ENCODE peak calls at places on chromosomes 12 and 14, in four cellular contexts. N is iris pigment epithelial cell, K is gastrocnemius medialis, I is smooth muscle cell of the brain vasculature. U is an unnamed sample.

GRCh38 chr12:3049596-3050314 is 27.4 kb upstream of the TSPAN9 start:
- DNase-seq in N (no peak), K (no peak), I (no peak), U (no peak)

GRCh38 chr14:103418508-103418818 is 33.2 kb downstream of the MARK3 start:
- DNase-seq in N (peak; percentile 95), K (no peak), I (no peak), U (peak; percentile 66)

GRCh38 chr14:103724116-103724515 is 8.5 kb downstream of the ZFYVE21 start:
- DNase-seq in N (peak; percentile 47), K (no peak), I (no peak), U (peak; percentile 60)

GRCh38 chr12:6123258-6123657 is 1.2 kb downstream of the VWF start:
- DNase-seq in N (no peak), K (no peak), I (no peak), U (no peak)

GRCh38 chr12:54419088-54419887 is at the start of gene ITGA5:
- DNase-seq in N (peak; percentile 71), K (peak; percentile 76), I (no peak), U (peak; percentile 53)

GRCh38 chr14:51926449-51926848 is 62.9 kb upstream of the RTRAF start:
- DNase-seq in N (no peak), K (no peak), I (no peak), U (no peak)

GRCh38 chr12:57722716-57723629 is 15.6 kb downstream of the AGAP2 start:
- DNase-seq in N (no peak), K (no peak), I (no peak), U (no peak)

GRCh38 chr14:74065746-74066575 is 18.3 kb downstream of the ALDH6A1 start:
- DNase-seq in N (peak; percentile 80), K (no peak), I (no peak), U (no peak)

GRCh38 chr14:102487204-102487577 is 22.4 kb downstream of the ANKRD9 start:
- DNase-seq in N (peak; percentile 31), K (no peak), I (no peak), U (no peak)

GRCh38 chr14:54864526-54864925 is 38.1 kb downstream of the GCH1 start:
- DNase-seq in N (peak; percentile 30), K (no peak), I (no peak), U (no peak)

GRCh38 chr12:57139796-57140649 is 7.4 kb downstream of the LRP1-AS start:
- DNase-seq in N (peak; percentile 76), K (peak; percentile 14), I (no peak), U (no peak)

U was measured in brain microvascular endothelial cell.